ENCODE peak calls at places on chromosomes 3 and 15, in six cellular contexts. G is heart right ventricle, W is Panc1, X is transverse colon, D is IMR-90, I is HCT116. Y is an unnamed sample. For H3K4me1, the result is how much of the 10 kb centered on the place peaks cover.

GRCh38 chr3:170414202-170414663 is 4.4 kb upstream of the CLDN11 start:
- DNase-seq in I (peak), W (peak), X (no peak), G (peak), D (peak), Y (no peak)

GRCh38 chr15:66754789-66755188 is 52.8 kb downstream of the SMAD6 start:
- DNase-seq in W (no peak), G (no peak), D (no peak), X (no peak), I (no peak), Y (no peak)

GRCh38 chr15:70488002-70488605 is 275.3 kb downstream of the UACA start:
- DNase-seq in W (no peak), I (no peak), X (peak), G (peak), D (peak), Y (peak)

GRCh38 chr15:77538011-77538410 is 94.7 kb downstream of the LINGO1 start:
- DNase-seq in W (no peak), I (no peak), G (peak), X (no peak), D (no peak), Y (no peak)

GRCh38 chr3:171428321-171428787 is 31.9 kb downstream of the TNIK start:
- DNase-seq in I (no peak), W (no peak), D (no peak), X (no peak), G (no peak), Y (no peak)

GRCh38 chr3:8873740-8874139 is 89.5 kb downstream of the RAD18 start:
- DNase-seq in D (peak), I (no peak), X (no peak), G (no peak), W (no peak), Y (no peak)

GRCh38 chr3:40765884-40766283 is 241.1 kb downstream of the ZNF621 start:
- DNase-seq in W (no peak), X (no peak), G (peak), I (no peak), D (no peak), Y (no peak)

GRCh38 chr3:190345027-190345821 is 23.0 kb upstream of the CLDN1 start:
- DNase-seq in D (peak), G (peak), I (no peak), X (no peak), W (peak), Y (no peak)

GRCh38 chr3:58349792-58350626 is 17.3 kb downstream of the PXK start:
- DNase-seq in X (no peak), D (no peak), I (no peak), W (no peak), G (no peak), Y (no peak)

GRCh38 chr3:37905346-37905745 is 43.7 kb downstream of the CTDSPL start:
- DNase-seq in X (no peak), D (no peak), G (no peak), I (no peak), W (no peak), Y (no peak)

GRCh38 chr15:69718445-69718844 is 265.8 kb downstream of the RPLP1 start:
- DNase-seq in G (no peak), W (no peak), I (no peak), D (no peak), X (no peak), Y (no peak)

GRCh38 chr3:160437083-160437455 is 12.5 kb downstream of the TRIM59 start:
- DNase-seq in D (no peak), G (no peak), I (no peak), W (no peak), X (no peak), Y (no peak)
- H3K4me1 ChIP-seq in D (under half), G (under half), I (under half), W (under half), X (under half), Y (under half)

GRCh38 chr3:39146083-39146501 is 7.3 kb downstream of the CSRNP1 start:
- DNase-seq in W (no peak), X (peak), G (peak), I (no peak), D (no peak), Y (no peak)
- TF ChIP-seq CTCF in W (no peak), X (peak), G (peak), I (no peak), D (no peak), Y (peak)

DNA sequence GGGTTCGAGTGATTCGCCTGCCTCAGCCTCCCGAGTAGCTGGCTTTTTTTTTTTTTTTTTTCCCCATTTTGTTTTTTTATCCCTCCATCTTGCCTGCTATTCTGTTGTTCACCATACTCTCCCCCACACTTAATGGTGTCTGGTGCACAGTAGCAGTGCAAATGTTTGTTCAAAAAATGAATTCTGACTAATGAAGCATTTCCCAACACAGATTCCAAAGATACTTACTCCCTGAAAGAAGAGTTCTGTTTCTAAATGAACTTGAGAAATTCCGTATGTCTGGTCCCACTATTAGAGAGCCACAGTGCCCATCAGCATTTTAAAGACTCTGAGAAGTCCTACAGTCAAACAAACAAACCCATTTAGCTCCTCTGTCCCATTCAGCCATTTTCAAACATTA is 9.5 kb downstream of the EDEM1 start:
- DNase-seq in X (no peak), G (no peak), W (no peak), D (peak), I (no peak), Y (no peak)
- H3K4me1 ChIP-seq in X (under half), G (under half), W (under half), D (under half), I (under half), Y (under half)

GRCh38 chr15:54840999-54841398 is 355.7 kb downstream of the RSL24D1 start:
- DNase-seq in X (no peak), I (no peak), G (no peak), W (no peak), D (no peak), Y (no peak)
- TF ChIP-seq CTCF in X (no peak), I (no peak), G (no peak), W (no peak), D (no peak), Y (no peak)

DNA sequence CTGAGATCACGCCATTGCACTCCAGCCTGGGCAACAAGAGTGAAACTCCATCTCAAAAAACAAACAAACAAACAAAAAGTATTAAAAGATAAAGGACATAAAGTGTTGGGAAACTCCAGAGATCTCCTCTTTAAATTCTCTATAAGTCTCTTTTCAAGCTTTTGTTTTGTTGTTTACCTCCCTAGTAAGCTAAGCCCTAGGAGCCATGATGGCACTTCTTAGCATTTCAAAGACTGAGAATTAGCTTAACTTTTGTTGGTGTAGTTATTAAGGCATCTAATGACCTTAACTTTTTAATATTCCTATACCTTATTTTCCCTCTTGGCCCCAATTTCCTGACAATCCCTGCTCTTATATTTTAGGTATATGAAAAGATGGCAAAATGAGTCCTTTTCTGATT is 157.3 kb downstream of the ZNF609 start:
- DNase-seq in G (no peak), I (no peak), D (no peak), X (no peak), W (no peak), Y (no peak)
- H3K4me1 ChIP-seq in G (under half), I (under half), D (under half), X (under half), W (under half), Y (under half)

GRCh38 chr3:27325419-27325818 is 43.8 kb downstream of the NEK10 start:
- DNase-seq in X (no peak), G (no peak), I (no peak), D (no peak), W (no peak), Y (no peak)
- TF ChIP-seq CTCF in X (no peak), G (no peak), I (peak), D (no peak), W (peak), Y (no peak)

GRCh38 chr3:152373379-152373778 is 104.7 kb downstream of the MBNL1 start:
- DNase-seq in X (no peak), D (no peak), G (no peak), W (no peak), I (no peak), Y (no peak)
- H3K4me1 ChIP-seq in X (under half), D (under half), G (half or more), W (under half), I (under half), Y (half or more)

GRCh38 chr3:152768478-152768877 is 66.5 kb upstream of the P2RY1 start:
- DNase-seq in I (no peak), W (no peak), G (peak), X (peak), D (no peak), Y (no peak)
- TF ChIP-seq CTCF in I (no peak), W (no peak), G (no peak), X (no peak), D (no peak), Y (no peak)

Y was measured in gastrocnemius medialis.